ENCODE peak calls at places on chromosomes 5 and 9, in eight cellular contexts. F, H, G, T, P, Y, O and R are unnamed samples.

GRCh38 chr5:94461131-94461530 is 157.3 kb downstream of the KIAA0825 start:
- DNase-seq in F (no peak), H (no peak), G (no peak), T (no peak), P (no peak), Y (no peak), O (no peak), R (no peak)

GRCh38 chr5:126384985-126385384 is 38.2 kb upstream of the GRAMD2B start:
- DNase-seq in F (peak), H (no peak), G (no peak), T (no peak), P (no peak), Y (peak), O (peak), R (no peak)

GRCh38 chr9:16282216-16282615 is 588.3 kb downstream of the BNC2 start:
- DNase-seq in F (peak), H (no peak), G (no peak), T (no peak), P (no peak), Y (no peak), O (peak), R (no peak)

GRCh38 chr5:161299053-161299452 is 247.5 kb downstream of the GABRB2 start:
- DNase-seq in F (no peak), H (no peak), G (peak), T (no peak), P (no peak), Y (no peak), O (no peak), R (no peak)

GRCh38 chr9:72013188-72013877 is 47.1 kb downstream of the C9orf57 start:
- DNase-seq in F (no peak), H (no peak), G (no peak), T (no peak), P (no peak), Y (no peak), O (no peak), R (no peak)

GRCh38 chr9:121399883-121400607 is 30.0 kb upstream of the STOM start:
- DNase-seq in F (peak), H (peak), G (peak), T (no peak), P (peak), Y (peak), O (peak), R (peak)

GRCh38 chr5:77120086-77120485 is 33.0 kb upstream of the ZBED3 start:
- DNase-seq in F (no peak), H (no peak), G (no peak), T (no peak), P (no peak), Y (no peak), O (no peak), R (no peak)

GRCh38 chr5:174340221-174340620 is 294.7 kb downstream of the NSG2 start:
- DNase-seq in F (peak), H (no peak), G (no peak), T (no peak), P (no peak), Y (no peak), O (no peak), R (no peak)

GRCh38 chr9:24932785-24933184 is 387.1 kb upstream of the IZUMO3 start:
- DNase-seq in F (no peak), H (no peak), G (no peak), T (no peak), P (no peak), Y (no peak), O (no peak), R (no peak)

GRCh38 chr9:117413346-117414219 is 1.3 kb downstream of the ASTN2 start:
- DNase-seq in F (no peak), H (peak), G (no peak), T (no peak), P (no peak), Y (no peak), O (peak), R (no peak)

GRCh38 chr9:31393240-31393639 is 991.2 kb upstream of the ACO1 start:
- DNase-seq in F (peak), H (no peak), G (no peak), T (no peak), P (no peak), Y (no peak), O (no peak), R (no peak)

GRCh38 chr5:148224131-148224742 is 14.1 kb upstream of the MARCOL start:
- DNase-seq in F (peak), H (no peak), G (no peak), T (no peak), P (no peak), Y (no peak), O (no peak), R (no peak)

GRCh38 chr5:168654225-168654624 is 75.1 kb upstream of the PANK3 start:
- DNase-seq in F (no peak), H (no peak), G (no peak), T (no peak), P (no peak), Y (peak), O (peak), R (no peak)